ENCODE peak calls at places on chromosome 4, in ten cellular contexts. C is endothelial cell, T is left ventricle myocardium inferior, R is progenitor cell of endocrine pancreas, E is mammary epithelial cell, W is GM10248, G is astrocyte of the spinal cord, V is GM12878, S is cardiac fibroblast, X is A549. H is an unnamed sample.

GRCh38 chr4:114041117-114041475 is 61.6 kb upstream of the ARSJ start:
- DNase-seq in C (no peak), T (no peak), R (no peak), E (peak), W (no peak), G (peak), V (no peak), S (no peak), X (no peak), H (no peak)

GRCh38 chr4:152577708-152578421 is 42.0 kb upstream of the FBXW7 start:
- DNase-seq in C (no peak), T (no peak), R (no peak), E (no peak), W (no peak), G (no peak), V (no peak), S (peak), X (no peak), H (no peak)

GRCh38 chr4:74109116-74109791 is 10.3 kb upstream of the CXCL2 start:
- DNase-seq in C (peak), T (peak), R (no peak), E (peak), W (no peak), G (peak), V (no peak), S (peak), X (peak), H (no peak)

GRCh38 chr4:108637856-108638255 is 12.5 kb upstream of the OSTC start:
- DNase-seq in C (no peak), T (no peak), R (no peak), E (no peak), W (no peak), G (no peak), V (no peak), S (no peak), X (no peak), H (no peak)

GRCh38 chr4:40200881-40201797 is 4.3 kb downstream of the RHOH start:
- DNase-seq in C (no peak), T (no peak), R (no peak), E (no peak), W (no peak), G (no peak), V (no peak), S (no peak), X (no peak), H (no peak)

GRCh38 chr4:37188100-37188499 is 56.4 kb upstream of the NWD2 start:
- DNase-seq in C (no peak), T (no peak), R (no peak), E (no peak), W (no peak), G (no peak), V (no peak), S (no peak), X (no peak), H (no peak)

GRCh38 chr4:180598281-180598680 is 1644.9 kb upstream of the TENM3 start:
- DNase-seq in C (no peak), T (no peak), R (no peak), E (no peak), W (no peak), G (no peak), V (no peak), S (no peak), X (no peak), H (no peak)

GRCh38 chr4:60531790-60532189 is 668.3 kb upstream of the ADGRL3 start:
- DNase-seq in C (no peak), T (no peak), R (no peak), E (no peak), W (no peak), G (no peak), V (no peak), S (no peak), X (no peak), H (no peak)

GRCh38 chr4:47002593-47002992 is 9.2 kb upstream of the GABRA4 start:
- DNase-seq in C (no peak), T (no peak), R (no peak), E (peak), W (no peak), G (peak), V (no peak), S (peak), X (no peak), H (no peak)

GRCh38 chr4:132557660-132558059 is 591.4 kb upstream of the PCDH10 start:
- DNase-seq in C (no peak), T (no peak), R (no peak), E (no peak), W (no peak), G (no peak), V (no peak), S (no peak), X (no peak), H (no peak)

GRCh38 chr4:921830-922331 is 10.2 kb downstream of the GAK start:
- DNase-seq in C (no peak), T (no peak), R (no peak), E (no peak), W (peak), G (no peak), V (peak), S (no peak), X (no peak), H (no peak)

GRCh38 chr4:7419961-7420660 is 14.6 kb downstream of the PSAPL1 start:
- DNase-seq in C (no peak), T (peak), R (no peak), E (no peak), W (no peak), G (no peak), V (no peak), S (no peak), X (no peak), H (no peak)

GRCh38 chr4:6076391-6076790 is 58.2 kb upstream of the C4orf50 start:
- DNase-seq in C (no peak), T (no peak), R (no peak), E (no peak), W (no peak), G (no peak), V (no peak), S (no peak), X (peak), H (no peak)

GRCh38 chr4:184666670-184667069 is 17.1 kb downstream of the PRIMPOL start:
- DNase-seq in C (no peak), T (no peak), R (no peak), E (no peak), W (no peak), G (no peak), V (no peak), S (no peak), X (no peak), H (no peak)

GRCh38 chr4:8754634-8755589 is 116.7 kb downstream of the HMX1 start:
- DNase-seq in C (no peak), T (no peak), R (no peak), E (no peak), W (no peak), G (no peak), V (no peak), S (no peak), X (no peak), H (no peak)

GRCh38 chr4:148007303-148007702 is 275.4 kb downstream of the ARHGAP10 start:
- DNase-seq in C (no peak), T (no peak), R (no peak), E (peak), W (no peak), G (peak), V (no peak), S (peak), X (peak), H (no peak)

GRCh38 chr4:13640149-13640671 is 12.7 kb upstream of the BOD1L1 start:
- DNase-seq in C (no peak), T (no peak), R (no peak), E (peak), W (no peak), G (peak), V (no peak), S (peak), X (no peak), H (no peak)

GRCh38 chr4:1246111-1246881 is 2.6 kb downstream of the CTBP1 start:
- DNase-seq in C (no peak), T (peak), R (peak), E (peak), W (no peak), G (no peak), V (no peak), S (no peak), X (no peak), H (no peak)

GRCh38 chr4:119118397-119118796 is 17.2 kb upstream of the MYOZ2 start:
- DNase-seq in C (no peak), T (no peak), R (no peak), E (peak), W (no peak), G (peak), V (no peak), S (peak), X (no peak), H (no peak)

GRCh38 chr4:48431401-48431800 is 51.7 kb upstream of the SLC10A4 start:
- DNase-seq in C (no peak), T (no peak), R (no peak), E (no peak), W (no peak), G (no peak), V (no peak), S (no peak), X (no peak), H (no peak)

GRCh38 chr4:69546121-69546520 is 50.4 kb upstream of the UGT2B4 start:
- DNase-seq in C (no peak), T (no peak), R (no peak), E (peak), W (no peak), G (peak), V (no peak), S (no peak), X (no peak), H (no peak)

GRCh38 chr4:113673450-113673849 is 88.1 kb downstream of the CAMK2D start:
- DNase-seq in C (no peak), T (no peak), R (no peak), E (peak), W (no peak), G (no peak), V (no peak), S (peak), X (no peak), H (no peak)

GRCh38 chr4:924107-925096 is 7.7 kb downstream of the GAK start:
- DNase-seq in C (no peak), T (no peak), R (no peak), E (peak), W (peak), G (peak), V (peak), S (peak), X (no peak), H (no peak)

GRCh38 chr4:139872274-139872673 is 206.7 kb downstream of the MGST2 start:
- DNase-seq in C (no peak), T (no peak), R (no peak), E (peak), W (no peak), G (peak), V (no peak), S (peak), X (no peak), H (no peak)

GRCh38 chr4:182760644-182761043 is 156.5 kb downstream of the DCTD start:
- DNase-seq in C (no peak), T (no peak), R (no peak), E (no peak), W (no peak), G (no peak), V (no peak), S (no peak), X (no peak), H (no peak)

GRCh38 chr4:41133619-41134018 is 80.7 kb downstream of the APBB2 start:
- DNase-seq in C (peak), T (no peak), R (no peak), E (no peak), W (no peak), G (no peak), V (no peak), S (no peak), X (no peak), H (no peak)

GRCh38 chr4:122854444-122854843 is 27.8 kb downstream of the FGF2 start:
- DNase-seq in C (no peak), T (no peak), R (no peak), E (no peak), W (no peak), G (peak), V (no peak), S (no peak), X (no peak), H (no peak)

GRCh38 chr4:69689530-69690111 is 36.6 kb upstream of the UGT2A1 start:
- DNase-seq in C (no peak), T (no peak), R (no peak), E (peak), W (no peak), G (peak), V (no peak), S (peak), X (no peak), H (no peak)

GRCh38 chr4:117588771-117589170 is 445.5 kb upstream of the NDST3 start:
- DNase-seq in C (no peak), T (no peak), R (no peak), E (no peak), W (no peak), G (no peak), V (no peak), S (no peak), X (no peak), H (no peak)

GRCh38 chr4:137278431-137278830 is 253.9 kb downstream of the PCDH18 start:
- DNase-seq in C (no peak), T (no peak), R (no peak), E (no peak), W (no peak), G (no peak), V (no peak), S (peak), X (no peak), H (no peak)

GRCh38 chr4:137283737-137284136 is 248.6 kb downstream of the PCDH18 start:
- DNase-seq in C (no peak), T (no peak), R (no peak), E (peak), W (no peak), G (peak), V (no peak), S (peak), X (no peak), H (no peak)
- TF ChIP-seq CTCF in C (no peak), T (peak), R (no peak), E (peak), W (no peak), G (peak), V (no peak), S (peak), X (no peak), H (no peak)

GRCh38 chr4:81084029-81084428 is 53.5 kb downstream of the BMP3 start:
- DNase-seq in C (no peak), T (no peak), R (no peak), E (peak), W (no peak), G (peak), V (no peak), S (peak), X (no peak), H (no peak)
- TF ChIP-seq CTCF in C (no peak), T (no peak), R (no peak), E (peak), W (no peak), G (peak), V (no peak), S (peak), X (no peak), H (no peak)

DNA sequence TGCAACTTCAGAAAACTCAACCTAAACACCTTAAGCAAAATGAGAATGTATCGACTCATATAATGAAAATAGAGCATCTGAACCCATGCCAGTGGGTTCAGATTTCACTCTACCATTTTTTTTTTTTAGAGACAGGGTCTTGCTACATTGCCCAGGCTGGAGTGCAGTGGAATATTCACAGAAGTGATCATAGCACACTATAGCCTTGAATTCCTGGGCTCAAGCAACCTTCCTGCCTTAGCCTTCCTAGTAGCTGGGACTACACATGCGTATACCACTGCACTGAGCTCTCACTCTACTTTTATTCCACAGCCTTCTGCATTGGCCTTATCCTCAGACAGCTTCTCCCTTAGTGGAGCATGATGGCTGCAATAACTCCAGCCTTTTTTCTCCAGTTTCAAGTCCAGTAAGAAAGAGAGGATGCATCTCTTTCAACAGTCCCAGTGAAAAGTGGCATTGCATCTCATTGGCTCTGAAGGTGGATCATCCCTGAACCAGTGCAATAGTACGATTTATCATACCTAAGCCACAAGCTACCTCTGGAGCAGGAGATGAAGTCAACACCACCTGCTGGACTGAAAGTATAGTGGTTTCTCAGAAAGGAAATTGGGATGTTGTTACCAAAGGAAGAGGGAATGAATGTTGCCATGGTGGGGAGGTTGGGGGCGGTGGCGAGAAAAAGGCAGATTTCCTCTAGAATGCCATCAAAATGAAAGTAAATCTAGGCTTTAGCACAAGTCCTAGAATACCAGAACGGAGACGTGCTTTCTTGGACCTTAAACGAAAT is 2.0 kb upstream of the SOD3 start:
- DNase-seq in C (no peak), T (no peak), R (no peak), E (peak), W (no peak), G (no peak), V (no peak), S (peak), X (peak), H (no peak)
- TF ChIP-seq CTCF in C (peak), T (peak), R (peak), E (peak), W (no peak), G (peak), V (no peak), S (peak), X (peak), H (peak)

DNA sequence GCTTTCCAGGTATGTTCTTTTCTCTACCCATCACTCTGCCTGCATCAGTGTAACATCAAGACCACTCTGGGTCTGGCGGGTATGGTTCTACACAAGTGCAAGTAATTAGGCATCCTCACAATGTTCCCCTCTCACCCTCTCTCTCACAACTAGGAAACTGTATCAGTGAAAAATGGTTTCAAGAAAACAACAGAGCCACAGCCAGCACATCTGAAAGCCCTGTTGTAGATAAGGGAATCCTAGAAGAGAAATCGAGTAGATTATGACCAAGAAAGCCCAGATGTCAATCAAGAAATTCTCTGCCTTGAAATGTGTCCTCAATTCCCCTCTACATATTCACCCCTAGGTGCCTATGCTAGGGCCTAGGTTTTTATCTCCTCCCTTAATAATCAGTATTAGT is 281.3 kb upstream of the ANKRD50 start:
- DNase-seq in C (no peak), T (no peak), R (no peak), E (no peak), W (no peak), G (no peak), V (no peak), S (no peak), X (no peak), H (no peak)
- TF ChIP-seq CTCF in C (no peak), T (no peak), R (no peak), E (no peak), W (no peak), G (no peak), V (no peak), S (no peak), X (no peak), H (no peak)

H was measured in neural crest cell.